ENCODE peak calls at places on chromosome 14, in eight cellular contexts. F is right lobe of liver; K is progenitor cell of endocrine pancreas; S is astrocyte of the spinal cord; N is tibial artery; T is CD8-positive, alpha-beta T cell; G is heart left ventricle; A is GM13977. R is an unnamed sample.

GRCh38 chr14:50875359-50876090 is 3.7 kb downstream of the ABHD12B start:
- DNase-seq in K (no peak), T (peak; percentile 74), N (no peak), F (no peak), G (no peak), A (peak; percentile 86), S (peak; percentile 52), R (no peak)

GRCh38 chr14:21795456-21795855 is 121.8 kb upstream of the OR4E1 start:
- DNase-seq in A (no peak), S (no peak), F (no peak), G (no peak), K (no peak), N (no peak), T (no peak), R (no peak)

GRCh38 chr14:51680031-51680430 is 28.3 kb downstream of the FRMD6 start:
- DNase-seq in A (no peak), F (no peak), G (no peak), K (no peak), T (no peak), N (no peak), S (no peak), R (no peak)

GRCh38 chr14:50357753-50358380 is 38.8 kb downstream of the CDKL1 start:
- DNase-seq in T (no peak), F (no peak), N (no peak), S (no peak), K (no peak), A (no peak), G (no peak), R (no peak)

GRCh38 chr14:77281852-77282251 is 10.8 kb upstream of the NGB start:
- DNase-seq in N (no peak), K (no peak), T (no peak), S (no peak), F (no peak), A (no peak), G (no peak), R (no peak)

GRCh38 chr14:92848941-92849340 is 54.8 kb downstream of the GOLGA5 start:
- DNase-seq in S (no peak), N (no peak), G (no peak), F (no peak), K (no peak), T (no peak), A (no peak), R (no peak)

GRCh38 chr14:60777856-60778578 is 43.5 kb downstream of the MNAT1 start:
- DNase-seq in K (no peak), T (no peak), G (no peak), N (no peak), F (no peak), S (peak; percentile 90), A (no peak), R (no peak)

GRCh38 chr14:77212933-77213656 is 31.5 kb downstream of the TMEM63C start:
- DNase-seq in T (no peak), A (peak; percentile 76), G (no peak), S (peak; percentile 5), F (no peak), K (peak; percentile 70), N (no peak), R (peak; percentile 70)

GRCh38 chr14:51396222-51396815 is 156.3 kb downstream of the TMX1 start:
- DNase-seq in F (no peak), K (no peak), A (no peak), N (no peak), S (peak; percentile 96), T (no peak), G (no peak), R (no peak)

GRCh38 chr14:59570122-59570521 is 6.5 kb downstream of the CCDC175 start:
- DNase-seq in N (no peak), F (no peak), S (no peak), T (no peak), K (no peak), G (no peak), A (no peak), R (no peak)
- TF ChIP-seq CTCF in N (no peak), F (no peak), S (peak; percentile 23), T (no peak), K (no peak), G (no peak), A (peak; percentile 17), R (no peak)

GRCh38 chr14:72801381-72801812 is 92.5 kb downstream of the DPF3 start:
- DNase-seq in K (no peak), S (peak; percentile 98), A (no peak), F (no peak), N (no peak), G (no peak), T (no peak), R (no peak)

GRCh38 chr14:72802588-72802946 is 91.3 kb downstream of the DPF3 start:
- DNase-seq in A (no peak), K (no peak), F (no peak), S (no peak), N (no peak), T (no peak), G (no peak), R (no peak)

GRCh38 chr14:72800848-72801370 is 93.0 kb downstream of the DPF3 start:
- DNase-seq in A (no peak), F (no peak), K (no peak), N (no peak), T (no peak), S (no peak), G (no peak), R (no peak)

GRCh38 chr14:72801841-72802587 is 91.9 kb downstream of the DPF3 start:
- DNase-seq in G (no peak), S (no peak), K (no peak), T (no peak), F (no peak), A (no peak), N (no peak), R (no peak)

GRCh38 chr14:72800296-72800695 is 93.6 kb downstream of the DPF3 start:
- DNase-seq in T (no peak), G (no peak), K (no peak), S (no peak), N (no peak), F (no peak), A (no peak), R (no peak)
- TF ChIP-seq CTCF in T (no peak), G (no peak), K (no peak), S (no peak), N (no peak), F (no peak), A (no peak), R (no peak)

GRCh38 chr14:100903672-100904185 is at the start of gene RTL1:
- DNase-seq in S (no peak), T (no peak), N (peak; percentile 47), F (no peak), G (no peak), K (no peak), A (peak; percentile 7), R (no peak)

GRCh38 chr14:100901391-100902183 is 1.9 kb downstream of the RTL1 start:
- DNase-seq in K (no peak), G (no peak), T (no peak), N (peak; percentile 56), A (peak; percentile 10), F (no peak), S (no peak), R (no peak)

GRCh38 chr14:100900837-100901390 is 2.6 kb downstream of the RTL1 start:
- DNase-seq in G (no peak), N (peak; percentile 25), S (no peak), K (peak; percentile 52), F (no peak), T (no peak), A (peak; percentile 19), R (no peak)

GRCh38 chr14:100902792-100903191 is 730 bp downstream of the RTL1 start:
- DNase-seq in F (no peak), T (no peak), S (no peak), A (no peak), K (no peak), G (no peak), N (peak; percentile 20), R (no peak)

DNA sequence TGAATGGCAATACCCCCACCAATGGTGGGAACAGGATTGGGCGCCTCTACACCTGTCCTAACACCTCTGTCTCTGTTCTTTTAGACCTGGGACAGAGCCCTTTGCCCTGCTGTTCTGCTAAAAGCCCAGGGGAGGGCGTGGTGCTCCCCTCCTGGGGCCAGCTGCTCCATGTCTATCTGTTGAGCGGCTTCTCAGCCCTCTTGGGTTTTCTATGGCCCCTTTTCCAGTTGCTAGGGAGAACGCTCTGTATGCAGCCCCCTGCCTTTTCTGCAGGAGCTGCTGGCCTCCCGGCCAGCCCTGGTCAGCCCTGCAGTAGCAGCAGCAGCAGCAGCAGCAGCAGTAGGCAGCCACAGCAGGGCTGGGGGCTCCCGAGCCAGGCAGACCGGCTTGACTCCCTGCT is 1.2 kb downstream of the RTL1 start:
- DNase-seq in S (no peak), A (peak; percentile 18), N (peak; percentile 20), F (no peak), G (no peak), T (no peak), K (no peak), R (no peak)
- TF ChIP-seq CTCF in S (peak; percentile 24), A (no peak), N (no peak), F (no peak), G (no peak), T (no peak), K (peak; percentile 63), R (no peak)

GRCh38 chr14:26735811-26736210 is 138.0 kb upstream of the NOVA1 start:
- DNase-seq in S (no peak), G (no peak), K (no peak), A (no peak), F (no peak), N (no peak), T (no peak), R (no peak)

GRCh38 chr14:26729851-26730250 is 132.0 kb upstream of the NOVA1 start:
- DNase-seq in F (no peak), G (no peak), S (peak; percentile 69), T (no peak), K (no peak), A (no peak), N (no peak), R (no peak)

GRCh38 chr14:26730929-26731618 is 133.2 kb upstream of the NOVA1 start:
- DNase-seq in S (no peak), T (no peak), N (no peak), F (no peak), A (no peak), G (no peak), K (peak; percentile 8), R (no peak)
- TF ChIP-seq CTCF in S (peak; percentile 47), T (no peak), N (peak; percentile 12), F (no peak), A (peak; percentile 10), G (peak; percentile 11), K (peak; percentile 60), R (peak; percentile 36)

DNA sequence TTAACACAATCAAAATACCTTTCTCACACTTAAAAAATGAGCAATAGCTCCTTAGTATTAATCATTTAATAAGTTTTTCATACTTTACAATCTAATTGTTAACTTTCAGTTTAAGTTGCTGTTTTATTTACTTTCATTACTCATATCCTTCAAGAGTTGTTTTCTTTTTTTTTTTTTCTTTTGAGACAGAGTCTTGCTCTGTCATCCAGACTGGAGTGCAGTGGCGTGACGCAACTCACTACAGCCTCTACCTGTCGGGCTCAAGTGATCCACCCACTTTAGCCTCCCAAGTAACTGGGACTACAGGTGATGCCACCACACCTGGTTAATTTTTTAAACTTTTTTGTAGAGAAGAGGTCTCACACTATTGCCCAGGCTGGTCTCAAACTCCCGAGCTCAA is 16.1 kb downstream of the ZBTB1 start:
- DNase-seq in T (no peak), F (no peak), K (no peak), G (no peak), S (no peak), N (no peak), A (no peak), R (no peak)
- TF ChIP-seq CTCF in T (no peak), F (no peak), K (no peak), G (no peak), S (no peak), N (no peak), A (no peak), R (no peak)

GRCh38 chr14:91523972-91524371 is 13.9 kb upstream of the PPP4R3A start:
- DNase-seq in F (no peak), G (no peak), S (no peak), A (no peak), K (no peak), T (no peak), N (no peak), R (no peak)
- TF ChIP-seq CTCF in F (no peak), G (no peak), S (no peak), A (no peak), K (no peak), T (no peak), N (no peak), R (no peak)